ENCODE peak calls at places on chromosomes 6 and 20, in four cellular contexts. W is PC-9; K is mucosa of descending colon; L is CD4-positive, CD25-positive, alpha-beta regulatory T cell. Q is an unnamed sample.

GRCh38 chr20:48697845-48698491 is 129.8 kb downstream of the PREX1 start:
- DNase-seq in W (peak), K (peak), L (no peak), Q (no peak)

GRCh38 chr6:105626290-105627158 is 223.6 kb upstream of the PREP start:
- DNase-seq in W (no peak), K (no peak), L (no peak), Q (no peak)

GRCh38 chr6:123028263-123028662 is 32.2 kb downstream of the CLVS2 start:
- DNase-seq in W (no peak), K (no peak), L (no peak), Q (no peak)

GRCh38 chr6:147855823-147856222 is 347.3 kb downstream of the SAMD5 start:
- DNase-seq in W (no peak), K (no peak), L (no peak), Q (no peak)

GRCh38 chr6:170423814-170424633 is 117.5 kb downstream of the FAM120B start:
- DNase-seq in W (no peak), K (no peak), L (no peak), Q (no peak)

GRCh38 chr20:44137210-44137781 is 49.7 kb downstream of the JPH2 start:
- DNase-seq in W (no peak), K (peak), L (no peak), Q (no peak)

GRCh38 chr6:143260857-143261256 is 189.6 kb downstream of the ADAT2 start:
- DNase-seq in W (peak), K (no peak), L (no peak), Q (no peak)

GRCh38 chr6:119233327-119233984 is 116.1 kb downstream of the MAN1A1 start:
- DNase-seq in W (no peak), K (no peak), L (no peak), Q (no peak)

GRCh38 chr6:32882879-32883250 is 28.9 kb downstream of the PSMB9 start:
- DNase-seq in W (no peak), K (no peak), L (no peak), Q (no peak)

GRCh38 chr6:52511572-52512151 is 65.2 kb downstream of the TRAM2 start:
- DNase-seq in W (peak), K (no peak), L (no peak), Q (no peak)